ENCODE peak calls at places on chromosomes 4 and X, in nine cellular contexts. I, Q, U, X, F, A, Z, D and L are unnamed samples.
A peak's percentile ranks its signal among the peaks of the same experiment; 100 is the strongest.

GRCh38 chr4:155962697-155963096 is 9.0 kb upstream of the CTSO start:
- DNase-seq in Z (no peak), X (no peak), F (no peak), D (no peak), Q (no peak), A (no peak), U (no peak), I (no peak), L (no peak)

GRCh38 chr4:155371432-155372043 is 5.2 kb downstream of the MAP9 start:
- DNase-seq in F (no peak), D (no peak), Z (no peak), X (no peak), U (peak; percentile 33), I (no peak), A (no peak), Q (peak; percentile 40), L (peak; percentile 17)

GRCh38 chr4:112847045-112847444 is 202.4 kb upstream of the ANK2 start:
- DNase-seq in U (no peak), F (no peak), X (no peak), D (no peak), Q (no peak), A (no peak), Z (no peak), I (no peak), L (no peak)

GRCh38 chr4:947491-947971 is 15.3 kb downstream of the TMEM175 start:
- DNase-seq in Z (no peak), I (no peak), F (peak; percentile 63), X (no peak), Q (no peak), A (no peak), U (no peak), D (no peak), L (no peak)

GRCh38 chr4:2078584-2078983 is 19.5 kb downstream of the NAT8L start:
- DNase-seq in D (no peak), A (no peak), X (no peak), F (peak; percentile 25), U (no peak), I (no peak), Z (no peak), Q (no peak), L (no peak)

GRCh38 chrX:129723511-129723910 is 15.3 kb upstream of the XPNPEP2 start:
- DNase-seq in A (no peak), Q (no peak), I (no peak), D (no peak), F (no peak), U (no peak), X (no peak), Z (no peak), L (no peak)

GRCh38 chr4:103032575-103032974 is 13.1 kb upstream of the SLC9B1 start:
- DNase-seq in Z (no peak), F (no peak), X (peak; percentile 14), A (no peak), U (peak; percentile 62), I (no peak), D (no peak), Q (peak; percentile 53), L (peak; percentile 37)

GRCh38 chrX:11678174-11678573 is 12.5 kb upstream of the ARHGAP6 start:
- DNase-seq in A (no peak), D (no peak), F (no peak), I (no peak), Z (no peak), Q (no peak), U (peak; percentile 10), X (no peak), L (peak; percentile 4)

GRCh38 chr4:82223715-82224114 is 150.1 kb downstream of the HNRNPD start:
- DNase-seq in X (peak; percentile 19), Q (no peak), Z (peak; percentile 17), D (no peak), F (no peak), A (no peak), U (no peak), I (no peak), L (no peak)

GRCh38 chr4:153233761-153234371 is 29.6 kb downstream of the TRIM2 start:
- DNase-seq in I (no peak), U (no peak), A (no peak), Z (no peak), X (peak; percentile 26), F (no peak), D (no peak), Q (peak; percentile 33), L (peak; percentile 25)

DNA sequence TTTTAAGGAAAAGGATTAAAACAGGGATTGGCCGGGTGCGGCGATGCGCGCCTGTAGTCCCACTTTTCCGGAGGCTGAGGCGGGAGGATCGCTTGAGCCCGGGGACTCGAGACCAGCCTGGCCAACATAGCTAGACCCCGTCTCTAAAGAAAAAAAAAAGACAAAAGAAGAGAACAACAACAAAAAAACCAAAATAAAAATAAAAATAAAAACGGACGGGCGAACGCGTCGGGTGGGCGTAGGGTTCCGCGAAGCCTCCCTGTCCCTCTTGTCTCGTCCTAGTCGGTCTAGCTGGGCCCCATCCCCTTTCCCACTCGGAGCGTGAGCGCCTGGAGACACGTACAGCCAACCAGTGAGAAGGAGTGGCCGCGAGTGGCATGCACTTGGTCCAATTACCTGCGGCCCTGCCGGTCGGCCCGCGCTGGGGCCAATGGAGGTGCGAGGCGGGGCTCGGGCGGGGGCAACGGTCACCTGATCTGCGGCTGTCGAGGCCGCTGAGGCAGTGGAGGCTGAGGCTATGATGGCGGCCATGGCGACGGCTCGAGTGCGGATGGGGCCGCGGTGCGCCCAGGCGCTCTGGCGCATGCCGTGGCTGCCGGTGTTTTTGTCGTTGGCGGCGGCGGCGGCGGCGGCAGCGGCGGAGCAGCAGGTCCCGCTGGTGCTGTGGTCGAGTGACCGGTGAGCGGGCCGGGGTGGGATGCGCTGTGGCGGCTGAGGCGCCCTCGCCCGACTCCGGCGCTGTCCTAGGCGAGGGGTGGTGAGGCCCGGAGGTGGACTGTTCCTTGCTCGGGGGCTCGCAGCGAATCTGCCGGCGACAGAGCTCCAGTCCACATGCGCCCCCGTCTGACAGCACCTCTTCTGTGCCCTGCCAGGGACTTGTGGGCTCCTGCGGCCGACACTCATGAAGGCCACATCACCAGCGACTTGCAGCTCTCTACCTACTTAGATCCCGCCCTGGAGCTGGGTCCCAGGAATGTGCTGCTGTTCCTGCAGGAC is at the start of gene ATP6AP1:
- DNase-seq in D (peak; percentile 92), F (peak; percentile 96), X (peak; percentile 93), U (peak; percentile 91), Q (peak; percentile 92), I (peak; percentile 83), Z (peak; percentile 94), A (peak; percentile 81), L (peak; percentile 94)
- H3K27ac ChIP-seq in D (peak within 1 kb of the TSS; percentile 80), F (no peak within 1 kb of the TSS), X (peak within 1 kb of the TSS; percentile 89), U (peak within 1 kb of the TSS; percentile 66), Q (peak within 1 kb of the TSS; percentile 88), I (no peak within 1 kb of the TSS), Z (peak within 1 kb of the TSS; percentile 90), A (peak within 1 kb of the TSS; percentile 45), L (peak within 1 kb of the TSS; percentile 18)

GRCh38 chr4:89745708-89746107 is 91.3 kb downstream of the SNCA start:
- DNase-seq in I (no peak), A (no peak), Z (no peak), X (no peak), D (no peak), Q (no peak), F (no peak), U (peak; percentile 18), L (no peak)

GRCh38 chr4:89737888-89738287 is 99.1 kb downstream of the SNCA start:
- DNase-seq in D (no peak), Q (peak; percentile 12), U (no peak), Z (no peak), X (no peak), I (no peak), A (no peak), F (no peak), L (peak; percentile 11)

GRCh38 chr4:89744915-89745314 is 92.0 kb downstream of the SNCA start:
- DNase-seq in Q (no peak), U (no peak), Z (no peak), I (no peak), X (no peak), A (no peak), F (no peak), D (no peak), L (no peak)

GRCh38 chr4:89739589-89739988 is 97.4 kb downstream of the SNCA start:
- DNase-seq in A (no peak), Z (no peak), D (no peak), U (no peak), X (no peak), I (no peak), Q (no peak), F (no peak), L (no peak)

DNA sequence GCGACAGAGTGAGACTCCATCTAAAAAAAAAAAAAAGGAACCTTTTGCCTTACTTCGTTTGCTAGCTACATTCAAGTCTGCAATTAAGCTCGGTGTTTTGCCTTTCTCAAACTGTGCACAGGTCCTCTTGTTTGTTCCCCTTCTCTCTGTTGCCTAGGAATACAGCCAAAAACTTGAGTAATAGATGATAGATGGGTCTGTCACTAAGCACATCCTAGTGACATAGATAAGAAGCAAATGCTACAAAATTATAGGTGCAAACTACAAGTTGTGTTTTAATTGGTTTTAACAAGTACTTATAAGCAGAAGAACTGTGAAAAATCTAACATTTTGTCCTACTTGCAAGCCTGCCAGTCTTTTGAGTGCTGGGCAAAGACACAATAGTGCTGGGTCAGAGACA is 95.2 kb downstream of the SNCA start:
- DNase-seq in A (no peak), X (no peak), Z (no peak), I (no peak), F (no peak), U (no peak), D (no peak), Q (no peak), L (no peak)
- H3K27ac ChIP-seq in A (no peak overlapping the region), X (no peak overlapping the region), Z (no peak overlapping the region), I (no peak overlapping the region), F (no peak overlapping the region), U (no peak overlapping the region), D (no peak overlapping the region), Q (no peak overlapping the region), L (no peak overlapping the region)

DNA sequence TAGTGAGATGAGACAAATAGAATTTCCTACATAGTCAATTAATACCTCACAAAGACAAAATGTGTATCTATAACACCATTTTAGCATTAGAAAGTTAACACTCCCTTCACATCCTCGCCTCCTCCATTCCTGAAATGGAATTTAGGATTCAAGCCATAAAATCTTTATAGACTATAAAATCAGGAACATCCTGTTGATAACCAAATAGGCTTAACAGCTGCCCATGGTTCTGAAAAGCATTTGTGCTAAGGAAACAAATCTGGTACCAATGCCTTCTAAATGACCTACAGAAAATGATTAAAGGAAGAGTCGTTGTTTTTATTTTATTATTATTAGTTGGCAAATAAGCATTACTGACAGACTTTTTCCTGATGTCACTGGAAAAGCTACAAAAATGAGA is 79.9 kb downstream of the PAPSS1 start:
- DNase-seq in I (no peak), Q (no peak), D (no peak), X (no peak), A (no peak), U (no peak), Z (no peak), F (no peak), L (no peak)
- H3K27ac ChIP-seq in I (no peak overlapping the region), Q (no peak overlapping the region), D (no peak overlapping the region), X (no peak overlapping the region), A (no peak overlapping the region), U (no peak overlapping the region), Z (no peak overlapping the region), F (no peak overlapping the region), L (no peak overlapping the region)

DNA sequence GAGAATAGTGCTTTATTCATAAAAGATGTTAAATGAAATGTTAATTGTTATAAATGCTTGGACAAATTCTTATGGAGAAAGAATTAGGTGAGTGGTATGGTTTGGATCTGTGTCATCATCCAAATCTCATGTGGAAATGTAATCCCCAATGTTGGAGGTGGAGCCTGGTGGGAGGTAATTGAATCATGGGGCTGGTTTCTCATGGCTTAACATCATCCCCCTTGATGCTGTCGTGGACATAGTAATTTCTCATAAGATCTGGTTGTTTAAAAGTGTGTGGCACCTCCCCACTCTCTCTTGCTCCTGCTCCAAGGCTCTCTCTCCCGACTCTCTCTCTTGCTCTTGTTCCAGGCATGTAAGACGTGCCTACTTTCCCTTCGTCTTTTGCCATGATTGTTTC is 22.5 kb downstream of the GYPE start:
- DNase-seq in Q (no peak), D (no peak), Z (no peak), U (no peak), X (no peak), I (no peak), F (no peak), A (no peak), L (no peak)
- H3K27ac ChIP-seq in Q (no peak overlapping the region), D (no peak overlapping the region), Z (no peak overlapping the region), U (no peak overlapping the region), X (no peak overlapping the region), I (no peak overlapping the region), F (no peak overlapping the region), A (no peak overlapping the region), L (no peak overlapping the region)